ENCODE peak calls at places on chromosomes 7 and 10, in six cellular contexts. One of them, this sample, is unnamed.

GRCh38 chr7:99096124-99096887 is 47.6 kb downstream of the SMURF1 start:
- DNase-seq in IMR-90: peak; percentile 35
- DNase-seq in thoracic aorta: no peak
- DNase-seq in Panc1: no peak
- DNase-seq in transverse colon: no peak
- DNase-seq in cardiac muscle cell: no peak
- DNase-seq in this sample: no peak

GRCh38 chr7:69429817-69430501 is 168.3 kb upstream of the AUTS2 start:
- DNase-seq in IMR-90: no peak
- DNase-seq in thoracic aorta: no peak
- DNase-seq in Panc1: no peak
- DNase-seq in transverse colon: peak; percentile 8
- DNase-seq in cardiac muscle cell: no peak
- DNase-seq in this sample: peak; percentile 41

GRCh38 chr10:98377001-98377400 is 38.0 kb downstream of the PYROXD2 start:
- DNase-seq in IMR-90: no peak
- DNase-seq in thoracic aorta: no peak
- DNase-seq in Panc1: no peak
- DNase-seq in transverse colon: no peak
- DNase-seq in cardiac muscle cell: no peak
- DNase-seq in this sample: no peak

GRCh38 chr7:134444198-134444960 is 14.5 kb downstream of the AKR1B1 start:
- DNase-seq in IMR-90: no peak
- DNase-seq in thoracic aorta: no peak
- DNase-seq in Panc1: no peak
- DNase-seq in transverse colon: no peak
- DNase-seq in cardiac muscle cell: no peak
- DNase-seq in this sample: peak; percentile 46

GRCh38 chr7:80186721-80187120 is 52.1 kb downstream of the GNAI1 start:
- DNase-seq in IMR-90: no peak
- DNase-seq in thoracic aorta: no peak
- DNase-seq in Panc1: no peak
- DNase-seq in transverse colon: no peak
- DNase-seq in cardiac muscle cell: no peak
- DNase-seq in this sample: no peak

GRCh38 chr10:86342111-86342863 is 24.3 kb downstream of the GRID1 start:
- DNase-seq in IMR-90: no peak
- DNase-seq in thoracic aorta: no peak
- DNase-seq in Panc1: no peak
- DNase-seq in transverse colon: no peak
- DNase-seq in cardiac muscle cell: no peak
- DNase-seq in this sample: no peak

GRCh38 chr10:48603421-48604038 is 1.3 kb downstream of the ARHGAP22 start:
- DNase-seq in IMR-90: peak; percentile 35
- DNase-seq in thoracic aorta: no peak
- DNase-seq in Panc1: no peak
- DNase-seq in transverse colon: no peak
- DNase-seq in cardiac muscle cell: no peak
- DNase-seq in this sample: no peak

GRCh38 chr7:1224093-1224702 is 8.5 kb upstream of the UNCX start:
- DNase-seq in IMR-90: no peak
- DNase-seq in thoracic aorta: no peak
- DNase-seq in Panc1: no peak
- DNase-seq in transverse colon: no peak
- DNase-seq in cardiac muscle cell: no peak
- DNase-seq in this sample: no peak

GRCh38 chr7:79236352-79237028 is 217.0 kb downstream of the MAGI2 start:
- DNase-seq in IMR-90: no peak
- DNase-seq in thoracic aorta: no peak
- DNase-seq in Panc1: no peak
- DNase-seq in transverse colon: no peak
- DNase-seq in cardiac muscle cell: no peak
- DNase-seq in this sample: no peak

GRCh38 chr7:20783716-20784310 is 2.9 kb downstream of the SP8 start:
- DNase-seq in IMR-90: no peak
- DNase-seq in thoracic aorta: no peak
- DNase-seq in Panc1: no peak
- DNase-seq in transverse colon: no peak
- DNase-seq in cardiac muscle cell: peak; percentile 63
- DNase-seq in this sample: peak; percentile 52

GRCh38 chr7:77498659-77499379 is 38.3 kb upstream of the PTPN12 start:
- DNase-seq in IMR-90: no peak
- DNase-seq in thoracic aorta: no peak
- DNase-seq in Panc1: no peak
- DNase-seq in transverse colon: no peak
- DNase-seq in cardiac muscle cell: no peak
- DNase-seq in this sample: no peak

GRCh38 chr7:33591481-33591880 is 313.9 kb upstream of the BMPER start:
- DNase-seq in IMR-90: peak; percentile 25
- DNase-seq in thoracic aorta: no peak
- DNase-seq in Panc1: no peak
- DNase-seq in transverse colon: no peak
- DNase-seq in cardiac muscle cell: no peak
- DNase-seq in this sample: no peak

GRCh38 chr7:140645166-140645565 is 4.6 kb upstream of the DENND2A start:
- DNase-seq in IMR-90: no peak
- DNase-seq in thoracic aorta: no peak
- DNase-seq in Panc1: no peak
- DNase-seq in transverse colon: no peak
- DNase-seq in cardiac muscle cell: no peak
- DNase-seq in this sample: no peak

GRCh38 chr10:24334279-24334922 is 125.5 kb downstream of the KIAA1217 start:
- DNase-seq in IMR-90: no peak
- DNase-seq in thoracic aorta: no peak
- DNase-seq in Panc1: no peak
- DNase-seq in transverse colon: no peak
- DNase-seq in cardiac muscle cell: no peak
- DNase-seq in this sample: no peak

GRCh38 chr7:51182767-51183166 is 133.8 kb downstream of the COBL start:
- DNase-seq in IMR-90: no peak
- DNase-seq in thoracic aorta: no peak
- DNase-seq in Panc1: no peak
- DNase-seq in transverse colon: no peak
- DNase-seq in cardiac muscle cell: no peak
- DNase-seq in this sample: no peak

GRCh38 chr7:158542651-158543400 is 44.8 kb downstream of the PTPRN2 start:
- DNase-seq in IMR-90: no peak
- DNase-seq in thoracic aorta: no peak
- DNase-seq in Panc1: no peak
- DNase-seq in transverse colon: no peak
- DNase-seq in cardiac muscle cell: no peak
- DNase-seq in this sample: no peak

GRCh38 chr10:29648114-29648982 is 13.6 kb upstream of the SVIL start:
- DNase-seq in IMR-90: peak; percentile 38
- DNase-seq in thoracic aorta: no peak
- DNase-seq in Panc1: no peak
- DNase-seq in transverse colon: peak; percentile 47
- DNase-seq in cardiac muscle cell: no peak
- DNase-seq in this sample: peak; percentile 45

GRCh38 chr7:148623586-148624282 is 33.2 kb downstream of the C7orf33 start:
- DNase-seq in IMR-90: peak; percentile 5
- DNase-seq in thoracic aorta: no peak
- DNase-seq in Panc1: no peak
- DNase-seq in transverse colon: no peak
- DNase-seq in cardiac muscle cell: no peak
- DNase-seq in this sample: no peak

GRCh38 chr10:3467052-3467906 is 294.7 kb upstream of the PITRM1 start:
- DNase-seq in IMR-90: peak; percentile 93
- DNase-seq in thoracic aorta: peak; percentile 48
- DNase-seq in Panc1: peak; percentile 95
- DNase-seq in transverse colon: peak; percentile 73
- DNase-seq in cardiac muscle cell: no peak
- DNase-seq in this sample: peak; percentile 82

GRCh38 chr7:5420841-5421625 is 2.6 kb downstream of the TNRC18 start:
- DNase-seq in IMR-90: no peak
- DNase-seq in thoracic aorta: no peak
- DNase-seq in Panc1: no peak
- DNase-seq in transverse colon: no peak
- DNase-seq in cardiac muscle cell: peak; percentile 27
- DNase-seq in this sample: no peak

GRCh38 chr10:51063659-51064535 is 10.4 kb upstream of the PRKG1 start:
- DNase-seq in IMR-90: peak; percentile 77
- DNase-seq in thoracic aorta: no peak
- DNase-seq in Panc1: peak; percentile 13
- DNase-seq in transverse colon: no peak
- DNase-seq in cardiac muscle cell: peak; percentile 44
- DNase-seq in this sample: no peak

GRCh38 chr7:12315049-12315448 is 88.6 kb downstream of the VWDE start:
- DNase-seq in IMR-90: no peak
- DNase-seq in thoracic aorta: no peak
- DNase-seq in Panc1: no peak
- DNase-seq in transverse colon: no peak
- DNase-seq in cardiac muscle cell: peak; percentile 23
- DNase-seq in this sample: no peak

GRCh38 chr10:62231371-62231770 is 37.3 kb downstream of the RTKN2 start:
- DNase-seq in IMR-90: peak; percentile 92
- DNase-seq in thoracic aorta: no peak
- DNase-seq in Panc1: peak; percentile 56
- DNase-seq in transverse colon: no peak
- DNase-seq in cardiac muscle cell: no peak
- DNase-seq in this sample: no peak
- H3K4me3 ChIP-seq in IMR-90: no peak overlapping the region
- H3K4me3 ChIP-seq in thoracic aorta: no peak overlapping the region
- H3K4me3 ChIP-seq in Panc1: no peak overlapping the region
- H3K4me3 ChIP-seq in transverse colon: no peak overlapping the region
- H3K4me3 ChIP-seq in cardiac muscle cell: no peak overlapping the region
- H3K4me3 ChIP-seq in this sample: no peak overlapping the region

DNA sequence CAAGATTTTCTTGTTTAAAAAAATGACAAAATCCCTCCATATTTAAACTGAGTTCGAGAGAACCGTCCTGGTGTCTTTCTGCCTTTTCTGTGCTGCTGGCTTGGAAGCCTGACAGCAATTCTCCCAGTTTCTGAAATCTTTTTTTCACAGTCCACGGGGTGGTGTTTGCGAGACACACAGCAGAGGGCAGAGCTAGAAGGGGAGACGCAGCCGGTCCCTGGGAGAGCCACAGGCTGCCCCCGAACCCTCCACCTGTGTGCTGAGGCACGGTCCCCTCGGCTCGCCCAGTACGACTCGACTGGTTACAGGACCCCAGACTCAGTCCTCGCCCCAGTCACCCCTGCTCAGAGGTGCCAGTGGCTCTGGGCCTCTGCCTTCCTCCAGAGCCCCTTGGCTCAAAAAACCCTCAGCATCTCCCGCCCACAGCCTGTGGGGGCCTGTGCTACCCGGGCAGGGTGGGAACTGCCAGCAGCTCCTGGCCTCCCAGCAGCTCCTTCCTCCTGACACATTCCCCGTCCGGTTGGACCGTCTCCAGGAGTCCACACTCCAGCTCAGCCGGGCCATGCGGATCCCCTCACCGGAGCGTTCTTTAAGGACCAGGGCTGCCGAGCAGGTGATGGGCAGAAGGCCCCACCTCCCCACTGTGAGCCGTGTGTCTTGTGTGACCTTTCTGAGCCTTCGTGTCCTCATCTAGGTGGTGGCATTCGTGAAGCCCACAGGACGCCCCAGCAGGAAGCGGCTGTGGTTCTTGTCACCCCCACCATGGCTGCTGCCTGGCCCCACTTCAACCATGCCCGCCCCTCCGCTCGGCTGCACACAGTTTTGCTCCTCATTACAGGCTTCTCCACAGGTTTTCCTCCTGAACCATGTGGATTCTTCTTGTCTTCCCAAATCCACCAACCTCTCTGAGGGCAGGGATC is 52.3 kb upstream of the EN2 start:
- DNase-seq in IMR-90: no peak
- DNase-seq in thoracic aorta: no peak
- DNase-seq in Panc1: no peak
- DNase-seq in transverse colon: no peak
- DNase-seq in cardiac muscle cell: peak; percentile 7
- DNase-seq in this sample: no peak
- TF ChIP-seq CTCF in IMR-90: no peak
- TF ChIP-seq CTCF in thoracic aorta: no peak
- TF ChIP-seq CTCF in Panc1: peak; percentile 60
- TF ChIP-seq CTCF in transverse colon: no peak
- TF ChIP-seq CTCF in cardiac muscle cell: no peak
- TF ChIP-seq CTCF in this sample: no peak

GRCh38 chr7:196283-196682 is 3.9 kb downstream of the FAM20C start:
- DNase-seq in IMR-90: no peak
- DNase-seq in thoracic aorta: no peak
- DNase-seq in Panc1: no peak
- DNase-seq in transverse colon: no peak
- DNase-seq in cardiac muscle cell: no peak
- DNase-seq in this sample: no peak

GRCh38 chr7:193538-194256 is 1.3 kb downstream of the FAM20C start:
- DNase-seq in IMR-90: no peak
- DNase-seq in thoracic aorta: no peak
- DNase-seq in Panc1: no peak
- DNase-seq in transverse colon: no peak
- DNase-seq in cardiac muscle cell: no peak
- DNase-seq in this sample: peak; percentile 25

GRCh38 chr7:194257-194995 is 2.1 kb downstream of the FAM20C start:
- DNase-seq in IMR-90: peak; percentile 48
- DNase-seq in thoracic aorta: no peak
- DNase-seq in Panc1: no peak
- DNase-seq in transverse colon: no peak
- DNase-seq in cardiac muscle cell: peak; percentile 33
- DNase-seq in this sample: no peak

GRCh38 chr7:195830-196128 is 3.4 kb downstream of the FAM20C start:
- DNase-seq in IMR-90: no peak
- DNase-seq in thoracic aorta: no peak
- DNase-seq in Panc1: no peak
- DNase-seq in transverse colon: no peak
- DNase-seq in cardiac muscle cell: no peak
- DNase-seq in this sample: no peak

DNA sequence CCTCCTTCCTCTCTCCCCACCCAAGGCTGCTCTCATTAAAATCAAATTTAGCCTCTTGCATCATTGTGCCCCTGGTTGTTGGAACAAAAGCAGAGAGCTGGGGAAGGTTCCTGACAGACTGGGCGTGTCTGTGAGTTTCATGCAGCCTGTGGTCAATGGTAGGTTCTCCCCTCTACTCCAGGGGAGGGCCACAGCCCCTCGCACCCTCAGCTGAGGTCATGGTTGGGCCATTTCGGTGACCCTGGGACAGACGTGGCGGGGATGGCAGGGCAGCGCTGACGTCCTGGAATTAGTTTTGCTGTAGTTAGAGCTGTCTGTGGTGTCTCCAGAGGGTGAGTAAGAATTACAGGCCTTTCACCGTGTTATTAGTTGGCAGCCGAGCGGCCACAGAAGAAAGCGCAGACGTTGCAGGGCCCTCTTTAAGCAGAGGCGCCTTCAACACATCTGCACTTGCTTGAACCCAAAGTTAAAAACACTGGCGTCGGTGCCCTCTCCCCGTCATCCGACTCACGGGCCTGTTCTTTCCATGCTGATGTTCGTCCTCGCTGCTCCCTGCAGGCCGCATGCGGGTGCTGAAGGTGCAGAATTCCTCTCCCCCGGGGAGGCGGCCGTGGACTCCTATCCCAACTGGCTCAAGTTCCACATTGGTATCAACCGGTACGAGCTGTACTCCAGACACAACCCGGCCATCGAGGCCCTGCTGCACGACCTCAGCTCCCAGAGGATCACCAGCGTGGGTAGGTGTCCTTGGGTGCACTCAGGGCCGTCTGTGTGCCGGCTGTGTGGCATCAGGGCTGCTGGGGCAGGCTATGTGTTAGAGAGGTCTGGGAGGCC is 2.8 kb downstream of the FAM20C start:
- DNase-seq in IMR-90: peak; percentile 28
- DNase-seq in thoracic aorta: no peak
- DNase-seq in Panc1: no peak
- DNase-seq in transverse colon: no peak
- DNase-seq in cardiac muscle cell: no peak
- DNase-seq in this sample: no peak
- H3K4me1 ChIP-seq in IMR-90: peaks cover 25% of the 10 kb centered on the region
- H3K4me1 ChIP-seq in thoracic aorta: peaks cover 59% of the 10 kb centered on the region
- H3K4me1 ChIP-seq in Panc1: peaks cover 16% of the 10 kb centered on the region
- H3K4me1 ChIP-seq in transverse colon: peaks cover 35% of the 10 kb centered on the region
- H3K4me1 ChIP-seq in cardiac muscle cell: no peaks in the 10 kb centered on the region
- H3K4me1 ChIP-seq in this sample: peaks cover 19% of the 10 kb centered on the region

GRCh38 chr7:156998988-156999610 is 11.4 kb downstream of the MNX1 start:
- DNase-seq in IMR-90: no peak
- DNase-seq in thoracic aorta: no peak
- DNase-seq in Panc1: no peak
- DNase-seq in transverse colon: no peak
- DNase-seq in cardiac muscle cell: no peak
- DNase-seq in this sample: no peak
- H3K4me3 ChIP-seq in IMR-90: no peak overlapping the region
- H3K4me3 ChIP-seq in thoracic aorta: peak overlapping the region; percentile 71
- H3K4me3 ChIP-seq in Panc1: peak overlapping the region; percentile 32
- H3K4me3 ChIP-seq in transverse colon: peak overlapping the region; percentile 68
- H3K4me3 ChIP-seq in cardiac muscle cell: peak overlapping the region; percentile 36
- H3K4me3 ChIP-seq in this sample: peak overlapping the region; percentile 20

This sample was measured in mucosa of descending colon.